ENCODE peak calls at places on chromosomes 2 and 18, in six cellular contexts. One of them, this sample, is unnamed.

GRCh38 chr2:109407401-109408335 is 206.1 kb downstream of the SEPTIN10 start:
- DNase-seq in heart right ventricle: no peak
- DNase-seq in fibroblast of lung: no peak
- DNase-seq in GM13977: no peak
- DNase-seq in GM20000: no peak
- DNase-seq in fibroblast of mammary gland: no peak
- DNase-seq in this sample: no peak

GRCh38 chr18:11268691-11269686 is 119.6 kb upstream of the PIEZO2 start:
- DNase-seq in fibroblast of mammary gland: peak; percentile 64
- DNase-seq in GM13977: no peak
- DNase-seq in GM20000: no peak
- DNase-seq in heart right ventricle: no peak
- DNase-seq in fibroblast of lung: no peak
- DNase-seq in this sample: no peak

GRCh38 chr18:23650963-23651927 is 11.5 kb downstream of the ANKRD29 start:
- DNase-seq in heart right ventricle: no peak
- DNase-seq in GM20000: no peak
- DNase-seq in GM13977: no peak
- DNase-seq in fibroblast of lung: peak; percentile 89
- DNase-seq in fibroblast of mammary gland: peak; percentile 95
- DNase-seq in this sample: peak; percentile 80

GRCh38 chr2:128347701-128348504 is 29.2 kb upstream of the HS6ST1 start:
- DNase-seq in GM13977: no peak
- DNase-seq in fibroblast of mammary gland: peak; percentile 53
- DNase-seq in GM20000: no peak
- DNase-seq in fibroblast of lung: peak; percentile 74
- DNase-seq in heart right ventricle: peak; percentile 77
- DNase-seq in this sample: peak; percentile 36

GRCh38 chr2:240366901-240367300 is 68.6 kb upstream of the GPC1 start:
- DNase-seq in GM20000: no peak
- DNase-seq in heart right ventricle: no peak
- DNase-seq in fibroblast of lung: no peak
- DNase-seq in GM13977: no peak
- DNase-seq in fibroblast of mammary gland: no peak
- DNase-seq in this sample: no peak

GRCh38 chr18:59779979-59780378 is 82.8 kb upstream of the CCBE1 start:
- DNase-seq in GM20000: no peak
- DNase-seq in fibroblast of mammary gland: peak; percentile 77
- DNase-seq in fibroblast of lung: peak; percentile 93
- DNase-seq in GM13977: no peak
- DNase-seq in heart right ventricle: no peak
- DNase-seq in this sample: peak; percentile 86

GRCh38 chr2:24276349-24276899 is 83.9 kb downstream of the ITSN2 start:
- DNase-seq in GM20000: no peak
- DNase-seq in GM13977: no peak
- DNase-seq in fibroblast of mammary gland: no peak
- DNase-seq in fibroblast of lung: no peak
- DNase-seq in heart right ventricle: no peak
- DNase-seq in this sample: no peak

GRCh38 chr2:10497797-10498251 is 49.7 kb upstream of the ODC1 start:
- DNase-seq in GM13977: no peak
- DNase-seq in GM20000: no peak
- DNase-seq in heart right ventricle: no peak
- DNase-seq in fibroblast of lung: peak; percentile 86
- DNase-seq in fibroblast of mammary gland: peak; percentile 59
- DNase-seq in this sample: peak; percentile 84

GRCh38 chr2:191728710-191729597 is 51.0 kb downstream of the NABP1 start:
- DNase-seq in heart right ventricle: no peak
- DNase-seq in GM20000: no peak
- DNase-seq in fibroblast of lung: peak; percentile 61
- DNase-seq in fibroblast of mammary gland: peak; percentile 52
- DNase-seq in GM13977: no peak
- DNase-seq in this sample: no peak

GRCh38 chr18:79404567-79404910 is 8.8 kb downstream of the NFATC1 start:
- DNase-seq in heart right ventricle: no peak
- DNase-seq in fibroblast of lung: no peak
- DNase-seq in GM20000: no peak
- DNase-seq in GM13977: no peak
- DNase-seq in fibroblast of mammary gland: no peak
- DNase-seq in this sample: no peak

GRCh38 chr18:49319590-49319989 is 140.9 kb downstream of the DYM start:
- DNase-seq in heart right ventricle: no peak
- DNase-seq in GM20000: no peak
- DNase-seq in fibroblast of mammary gland: peak; percentile 18
- DNase-seq in GM13977: no peak
- DNase-seq in fibroblast of lung: peak; percentile 20
- DNase-seq in this sample: no peak

GRCh38 chr2:33230133-33230618 is 246.3 kb upstream of the RASGRP3 start:
- DNase-seq in fibroblast of mammary gland: no peak
- DNase-seq in heart right ventricle: no peak
- DNase-seq in GM20000: no peak
- DNase-seq in fibroblast of lung: no peak
- DNase-seq in GM13977: no peak
- DNase-seq in this sample: no peak

GRCh38 chr18:63150942-63151421 is 168.6 kb downstream of the BCL2 start:
- DNase-seq in fibroblast of lung: no peak
- DNase-seq in GM20000: no peak
- DNase-seq in fibroblast of mammary gland: no peak
- DNase-seq in GM13977: peak; percentile 46
- DNase-seq in heart right ventricle: no peak
- DNase-seq in this sample: no peak

GRCh38 chr18:10368456-10369453 is 85.7 kb upstream of the APCDD1 start:
- DNase-seq in GM20000: no peak
- DNase-seq in fibroblast of lung: no peak
- DNase-seq in heart right ventricle: no peak
- DNase-seq in GM13977: no peak
- DNase-seq in fibroblast of mammary gland: no peak
- DNase-seq in this sample: no peak

GRCh38 chr2:222922019-222922800 is 61.4 kb downstream of the ACSL3 start:
- DNase-seq in fibroblast of lung: no peak
- DNase-seq in GM20000: no peak
- DNase-seq in fibroblast of mammary gland: no peak
- DNase-seq in heart right ventricle: no peak
- DNase-seq in GM13977: no peak
- DNase-seq in this sample: no peak

GRCh38 chr18:46464926-46465655 is 191.9 kb downstream of the LOXHD1 start:
- DNase-seq in GM20000: no peak
- DNase-seq in fibroblast of mammary gland: no peak
- DNase-seq in fibroblast of lung: no peak
- DNase-seq in heart right ventricle: no peak
- DNase-seq in GM13977: no peak
- DNase-seq in this sample: no peak

GRCh38 chr2:150939087-150939486 is 322.6 kb downstream of the RBM43 start:
- DNase-seq in fibroblast of mammary gland: no peak
- DNase-seq in GM20000: no peak
- DNase-seq in fibroblast of lung: no peak
- DNase-seq in GM13977: no peak
- DNase-seq in heart right ventricle: no peak
- DNase-seq in this sample: no peak

GRCh38 chr18:8972116-8972515 is 130.4 kb upstream of the NDUFV2 start:
- DNase-seq in fibroblast of lung: no peak
- DNase-seq in GM20000: no peak
- DNase-seq in GM13977: no peak
- DNase-seq in fibroblast of mammary gland: no peak
- DNase-seq in heart right ventricle: no peak
- DNase-seq in this sample: no peak

GRCh38 chr18:9615973-9616559 is 1.7 kb upstream of the PPP4R1 start:
- DNase-seq in GM20000: no peak
- DNase-seq in fibroblast of mammary gland: peak; percentile 60
- DNase-seq in fibroblast of lung: peak; percentile 55
- DNase-seq in heart right ventricle: no peak
- DNase-seq in GM13977: no peak
- DNase-seq in this sample: peak; percentile 52

GRCh38 chr2:181984814-181985631 is 630 bp upstream of the PPP1R1C start:
- DNase-seq in GM13977: no peak
- DNase-seq in GM20000: no peak
- DNase-seq in fibroblast of mammary gland: no peak
- DNase-seq in fibroblast of lung: no peak
- DNase-seq in heart right ventricle: no peak
- DNase-seq in this sample: no peak

GRCh38 chr2:43405829-43406228 is 179.4 kb upstream of the ZFP36L2 start:
- DNase-seq in heart right ventricle: no peak
- DNase-seq in fibroblast of lung: peak; percentile 23
- DNase-seq in GM20000: peak; percentile 10
- DNase-seq in GM13977: no peak
- DNase-seq in fibroblast of mammary gland: no peak
- DNase-seq in this sample: no peak
- TF ChIP-seq CTCF in heart right ventricle: no peak
- TF ChIP-seq CTCF in fibroblast of lung: no peak
- TF ChIP-seq CTCF in GM20000: no peak
- TF ChIP-seq CTCF in GM13977: no peak
- TF ChIP-seq CTCF in fibroblast of mammary gland: no peak
- TF ChIP-seq CTCF in this sample: no peak

DNA sequence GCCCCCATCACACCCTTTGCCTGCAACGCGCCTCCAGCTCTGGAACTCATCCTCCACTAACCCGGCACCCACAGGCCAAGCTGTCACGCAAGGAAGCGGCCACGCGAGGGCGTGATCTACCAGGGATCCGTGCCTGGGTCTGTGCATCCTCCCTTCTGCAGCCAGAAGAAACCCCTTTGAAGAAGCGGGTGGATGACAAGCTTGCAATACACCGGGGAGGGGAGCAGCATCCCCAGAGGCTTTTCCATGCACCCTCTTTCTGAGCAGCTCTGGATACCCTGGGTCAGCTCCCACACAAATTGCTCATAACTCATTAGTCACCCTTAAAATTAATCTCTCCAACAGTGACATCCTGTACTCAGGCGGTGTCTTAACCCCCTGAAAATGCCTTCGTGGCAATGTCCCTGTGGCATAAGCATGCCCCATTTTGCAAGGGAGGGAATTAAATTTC is 47.6 kb downstream of the PDCL3 start:
- DNase-seq in GM20000: peak; percentile 59
- DNase-seq in GM13977: peak; percentile 65
- DNase-seq in fibroblast of lung: peak; percentile 38
- DNase-seq in fibroblast of mammary gland: peak; percentile 57
- DNase-seq in heart right ventricle: peak; percentile 66
- DNase-seq in this sample: peak; percentile 61
- TF ChIP-seq CTCF in GM20000: no peak
- TF ChIP-seq CTCF in GM13977: peak; percentile 73
- TF ChIP-seq CTCF in fibroblast of lung: peak; percentile 57
- TF ChIP-seq CTCF in fibroblast of mammary gland: peak; percentile 67
- TF ChIP-seq CTCF in heart right ventricle: peak; percentile 65
- TF ChIP-seq CTCF in this sample: peak; percentile 83

GRCh38 chr2:203925512-203926158 is 10.9 kb upstream of the ICOS start:
- DNase-seq in fibroblast of mammary gland: no peak
- DNase-seq in GM13977: no peak
- DNase-seq in fibroblast of lung: no peak
- DNase-seq in heart right ventricle: no peak
- DNase-seq in GM20000: no peak
- DNase-seq in this sample: no peak
- TF ChIP-seq CTCF in fibroblast of mammary gland: no peak
- TF ChIP-seq CTCF in GM13977: no peak
- TF ChIP-seq CTCF in fibroblast of lung: no peak
- TF ChIP-seq CTCF in heart right ventricle: no peak
- TF ChIP-seq CTCF in GM20000: no peak
- TF ChIP-seq CTCF in this sample: no peak

GRCh38 chr2:175626796-175627195 is 375.3 kb downstream of the LNPK start:
- DNase-seq in fibroblast of mammary gland: no peak
- DNase-seq in GM13977: no peak
- DNase-seq in fibroblast of lung: no peak
- DNase-seq in GM20000: no peak
- DNase-seq in heart right ventricle: no peak
- DNase-seq in this sample: no peak

GRCh38 chr2:175619179-175619578 is 382.9 kb downstream of the LNPK start:
- DNase-seq in fibroblast of lung: no peak
- DNase-seq in heart right ventricle: no peak
- DNase-seq in fibroblast of mammary gland: no peak
- DNase-seq in GM13977: no peak
- DNase-seq in GM20000: no peak
- DNase-seq in this sample: no peak

GRCh38 chr2:175619591-175619990 is 382.5 kb downstream of the LNPK start:
- DNase-seq in GM13977: no peak
- DNase-seq in heart right ventricle: no peak
- DNase-seq in fibroblast of mammary gland: no peak
- DNase-seq in GM20000: no peak
- DNase-seq in fibroblast of lung: no peak
- DNase-seq in this sample: no peak

GRCh38 chr2:175620035-175620434 is 382.0 kb downstream of the LNPK start:
- DNase-seq in fibroblast of lung: no peak
- DNase-seq in fibroblast of mammary gland: no peak
- DNase-seq in GM13977: no peak
- DNase-seq in GM20000: no peak
- DNase-seq in heart right ventricle: no peak
- DNase-seq in this sample: no peak

DNA sequence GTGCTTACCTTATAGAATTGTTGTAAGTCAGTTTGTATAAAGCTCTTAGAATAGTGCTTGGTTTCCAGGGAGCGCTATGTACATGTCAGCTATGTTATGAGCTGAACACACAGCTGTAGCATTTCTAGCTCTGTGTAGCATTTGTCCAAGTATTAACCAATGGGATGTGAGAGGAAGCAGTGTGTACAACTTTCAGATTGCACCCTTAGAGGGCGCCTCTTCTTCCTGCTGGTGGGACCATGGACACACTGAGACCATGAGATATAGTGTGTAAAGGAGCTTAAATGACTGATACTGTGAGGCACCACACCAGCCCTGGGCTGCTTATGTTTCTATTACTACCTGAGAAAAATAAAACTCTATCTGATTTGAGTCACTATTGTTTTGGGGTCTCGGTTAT is 380.2 kb downstream of the LNPK start:
- DNase-seq in GM20000: no peak
- DNase-seq in heart right ventricle: no peak
- DNase-seq in GM13977: no peak
- DNase-seq in fibroblast of lung: no peak
- DNase-seq in fibroblast of mammary gland: no peak
- DNase-seq in this sample: no peak
- TF ChIP-seq CTCF in GM20000: no peak
- TF ChIP-seq CTCF in heart right ventricle: no peak
- TF ChIP-seq CTCF in GM13977: no peak
- TF ChIP-seq CTCF in fibroblast of lung: no peak
- TF ChIP-seq CTCF in fibroblast of mammary gland: no peak
- TF ChIP-seq CTCF in this sample: no peak

GRCh38 chr2:27086722-27087446 is at the start of gene KHK:
- DNase-seq in GM20000: peak; percentile 48
- DNase-seq in GM13977: peak; percentile 53
- DNase-seq in fibroblast of mammary gland: no peak
- DNase-seq in fibroblast of lung: peak; percentile 19
- DNase-seq in heart right ventricle: peak; percentile 65
- DNase-seq in this sample: no peak
- TF ChIP-seq CTCF in GM20000: no peak
- TF ChIP-seq CTCF in GM13977: no peak
- TF ChIP-seq CTCF in fibroblast of mammary gland: no peak
- TF ChIP-seq CTCF in fibroblast of lung: no peak
- TF ChIP-seq CTCF in heart right ventricle: no peak
- TF ChIP-seq CTCF in this sample: peak; percentile 66

DNA sequence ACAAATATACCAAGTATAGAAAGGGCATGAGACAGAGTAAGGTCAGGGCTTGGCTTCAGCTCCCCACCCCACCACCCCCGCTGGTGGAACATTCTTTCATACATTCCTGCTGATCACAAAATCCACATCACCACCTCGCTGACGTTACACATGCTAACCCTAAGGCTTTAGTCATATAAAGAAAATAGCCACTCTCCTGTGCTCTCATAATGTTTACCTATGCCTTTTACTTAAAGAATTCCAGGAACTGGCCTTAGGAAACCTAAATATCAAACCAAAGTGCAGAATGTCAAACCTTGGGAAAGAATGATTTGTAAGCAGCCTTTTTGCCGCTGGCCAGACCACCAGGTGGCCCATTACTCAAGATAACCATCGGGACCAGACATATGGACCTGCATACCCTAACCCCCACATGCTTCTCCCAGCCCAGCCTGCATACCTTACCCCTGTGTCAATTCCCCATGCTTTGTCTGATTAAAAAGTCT is 136.3 kb upstream of the SLC39A10 start:
- DNase-seq in GM13977: no peak
- DNase-seq in fibroblast of lung: peak; percentile 97
- DNase-seq in heart right ventricle: no peak
- DNase-seq in fibroblast of mammary gland: peak; percentile 86
- DNase-seq in GM20000: no peak
- DNase-seq in this sample: peak; percentile 94
- TF ChIP-seq CTCF in GM13977: no peak
- TF ChIP-seq CTCF in fibroblast of lung: no peak
- TF ChIP-seq CTCF in heart right ventricle: no peak
- TF ChIP-seq CTCF in fibroblast of mammary gland: no peak
- TF ChIP-seq CTCF in GM20000: no peak
- TF ChIP-seq CTCF in this sample: peak; percentile 38

This sample was measured in HFFc6.